ENCODE peak calls at places on chromosomes 1 and 21, in seven cellular contexts. Z, F, S, Q, U, P and C are unnamed samples.

GRCh38 chr21:33155457-33155856 is 74.3 kb upstream of the IFNAR2 start:
- DNase-seq in Q (no peak), S (no peak), U (no peak), P (no peak), Z (no peak), F (no peak), C (no peak)

GRCh38 chr1:113488576-113489177 is 98.4 kb downstream of the MAGI3 start:
- DNase-seq in P (no peak), S (no peak), F (no peak), Z (peak), U (no peak), Q (no peak), C (peak)

GRCh38 chr1:15959847-15960446 is 16.0 kb downstream of the ZBTB17 start:
- DNase-seq in Z (no peak), P (no peak), U (no peak), S (no peak), Q (no peak), F (no peak), C (no peak)

GRCh38 chr1:151976868-151977267 is 16.8 kb downstream of the S100A10 start:
- DNase-seq in Z (no peak), Q (peak), S (no peak), F (no peak), U (peak), P (no peak), C (no peak)

GRCh38 chr21:36718951-36719501 is 20.1 kb downstream of the SIM2 start:
- DNase-seq in S (no peak), U (no peak), Q (no peak), F (no peak), P (no peak), Z (no peak), C (peak)

GRCh38 chr1:21659924-21660326 is 9.2 kb downstream of the RAP1GAP start:
- DNase-seq in U (no peak), F (no peak), Z (peak), P (no peak), Q (no peak), S (no peak), C (no peak)

GRCh38 chr1:191371626-191372025 is 786.6 kb upstream of the RGS18 start:
- DNase-seq in U (peak), Z (no peak), Q (no peak), F (no peak), S (no peak), P (no peak), C (no peak)

GRCh38 chr1:90716243-90716551 is 905 bp downstream of the BARHL2 start:
- DNase-seq in U (no peak), Q (no peak), S (no peak), Z (no peak), P (no peak), F (peak), C (no peak)

GRCh38 chr1:61131716-61132115 is 49.4 kb downstream of the NFIA start:
- DNase-seq in U (no peak), P (no peak), S (no peak), F (no peak), Z (no peak), Q (no peak), C (no peak)

GRCh38 chr1:36973056-36973455 is 61.3 kb downstream of the GRIK3 start:
- DNase-seq in U (no peak), Z (no peak), P (no peak), S (no peak), F (no peak), Q (no peak), C (no peak)

GRCh38 chr1:173884701-173885100 is 16.5 kb downstream of the ZBTB37 start:
- DNase-seq in P (no peak), F (no peak), Q (no peak), Z (no peak), U (no peak), S (no peak), C (no peak)

GRCh38 chr1:147892216-147892615 is 10.4 kb upstream of the GJA8 start:
- DNase-seq in S (no peak), P (no peak), F (no peak), Q (no peak), Z (no peak), U (peak), C (no peak)

GRCh38 chr1:37739222-37739621 is 25.7 kb downstream of the EPHA10 start:
- DNase-seq in F (no peak), P (no peak), S (no peak), Z (no peak), Q (no peak), U (no peak), C (no peak)

GRCh38 chr1:110308247-110308646 is 30.9 kb upstream of the RBM15 start:
- DNase-seq in U (peak), F (no peak), S (peak), Q (peak), Z (no peak), P (no peak), C (no peak)

GRCh38 chr1:95023399-95024050 is 49.2 kb downstream of the ALG14 start:
- DNase-seq in S (peak), U (peak), F (no peak), Q (peak), Z (no peak), P (no peak), C (no peak)

GRCh38 chr1:2322593-2323295 is 68.6 kb downstream of the MORN1 start:
- DNase-seq in F (no peak), S (no peak), P (no peak), Q (peak), U (no peak), Z (no peak), C (no peak)

GRCh38 chr1:19079983-19080472 is 123.6 kb upstream of the IFFO2 start:
- DNase-seq in Z (no peak), Q (no peak), S (no peak), P (no peak), U (no peak), F (no peak), C (no peak)